ENCODE peak calls at places on chromosomes 6 and 20, in six cellular contexts. One of them, this sample, is unnamed.

GRCh38 chr6:14751645-14752173 is 494.2 kb upstream of the JARID2 start:
- DNase-seq in NCI-H774: no peak
- DNase-seq in neural progenitor cell: no peak
- DNase-seq in NCI-H526: peak; percentile 54
- DNase-seq in stimulated activated naive CD8-positive, alpha-beta T cell treated with anti-CD3 and anti-CD28 coated beads, Interleukin-15, Interleukin-2, amounts not matched to agents 100 U/mL and 50 U/mL, for 24 hours: no peak
- DNase-seq in hypothalamus: no peak
- DNase-seq in this sample: no peak

GRCh38 chr6:142568857-142569597 is 267.2 kb downstream of the ADGRG6 start:
- DNase-seq in NCI-H774: no peak
- DNase-seq in neural progenitor cell: no peak
- DNase-seq in NCI-H526: no peak
- DNase-seq in stimulated activated naive CD8-positive, alpha-beta T cell treated with anti-CD3 and anti-CD28 coated beads, Interleukin-15, Interleukin-2, amounts not matched to agents 100 U/mL and 50 U/mL, for 24 hours: no peak
- DNase-seq in hypothalamus: no peak
- DNase-seq in this sample: no peak

GRCh38 chr6:74447013-74447412 is 751.0 kb downstream of the CD109 start:
- DNase-seq in NCI-H774: no peak
- DNase-seq in neural progenitor cell: no peak
- DNase-seq in NCI-H526: no peak
- DNase-seq in stimulated activated naive CD8-positive, alpha-beta T cell treated with anti-CD3 and anti-CD28 coated beads, Interleukin-15, Interleukin-2, amounts not matched to agents 100 U/mL and 50 U/mL, for 24 hours: no peak
- DNase-seq in hypothalamus: no peak
- DNase-seq in this sample: peak; percentile 13

GRCh38 chr6:83708546-83708969 is 343 bp downstream of the SNAP91 start:
- DNase-seq in NCI-H774: no peak
- DNase-seq in neural progenitor cell: peak; percentile 73
- DNase-seq in NCI-H526: peak; percentile 75
- DNase-seq in stimulated activated naive CD8-positive, alpha-beta T cell treated with anti-CD3 and anti-CD28 coated beads, Interleukin-15, Interleukin-2, amounts not matched to agents 100 U/mL and 50 U/mL, for 24 hours: no peak
- DNase-seq in hypothalamus: peak; percentile 70
- DNase-seq in this sample: peak; percentile 4

GRCh38 chr6:44486002-44486421 is 98.5 kb downstream of the CDC5L start:
- DNase-seq in NCI-H774: no peak
- DNase-seq in neural progenitor cell: peak; percentile 57
- DNase-seq in NCI-H526: no peak
- DNase-seq in stimulated activated naive CD8-positive, alpha-beta T cell treated with anti-CD3 and anti-CD28 coated beads, Interleukin-15, Interleukin-2, amounts not matched to agents 100 U/mL and 50 U/mL, for 24 hours: no peak
- DNase-seq in hypothalamus: no peak
- DNase-seq in this sample: no peak

GRCh38 chr6:43242908-43243648 is at the start of gene TTBK1:
- DNase-seq in NCI-H774: no peak
- DNase-seq in neural progenitor cell: peak; percentile 65
- DNase-seq in NCI-H526: peak; percentile 37
- DNase-seq in stimulated activated naive CD8-positive, alpha-beta T cell treated with anti-CD3 and anti-CD28 coated beads, Interleukin-15, Interleukin-2, amounts not matched to agents 100 U/mL and 50 U/mL, for 24 hours: peak; percentile 39
- DNase-seq in hypothalamus: peak; percentile 8
- DNase-seq in this sample: no peak

GRCh38 chr6:127182501-127182900 is 64.0 kb downstream of the RSPO3 start:
- DNase-seq in NCI-H774: no peak
- DNase-seq in neural progenitor cell: no peak
- DNase-seq in NCI-H526: no peak
- DNase-seq in stimulated activated naive CD8-positive, alpha-beta T cell treated with anti-CD3 and anti-CD28 coated beads, Interleukin-15, Interleukin-2, amounts not matched to agents 100 U/mL and 50 U/mL, for 24 hours: no peak
- DNase-seq in hypothalamus: no peak
- DNase-seq in this sample: no peak

GRCh38 chr20:31822421-31823330 is 3.5 kb downstream of the MYLK2 start:
- DNase-seq in NCI-H774: peak; percentile 60
- DNase-seq in neural progenitor cell: peak; percentile 89
- DNase-seq in NCI-H526: peak; percentile 94
- DNase-seq in stimulated activated naive CD8-positive, alpha-beta T cell treated with anti-CD3 and anti-CD28 coated beads, Interleukin-15, Interleukin-2, amounts not matched to agents 100 U/mL and 50 U/mL, for 24 hours: peak; percentile 80
- DNase-seq in hypothalamus: peak; percentile 52
- DNase-seq in this sample: peak; percentile 86

GRCh38 chr20:32524871-32525501 is 60.1 kb downstream of the NOL4L start:
- DNase-seq in NCI-H774: peak; percentile 39
- DNase-seq in neural progenitor cell: no peak
- DNase-seq in NCI-H526: no peak
- DNase-seq in stimulated activated naive CD8-positive, alpha-beta T cell treated with anti-CD3 and anti-CD28 coated beads, Interleukin-15, Interleukin-2, amounts not matched to agents 100 U/mL and 50 U/mL, for 24 hours: no peak
- DNase-seq in hypothalamus: peak; percentile 46
- DNase-seq in this sample: no peak

GRCh38 chr6:140193269-140193668 is 818.8 kb upstream of the CITED2 start:
- DNase-seq in NCI-H774: no peak
- DNase-seq in neural progenitor cell: no peak
- DNase-seq in NCI-H526: no peak
- DNase-seq in stimulated activated naive CD8-positive, alpha-beta T cell treated with anti-CD3 and anti-CD28 coated beads, Interleukin-15, Interleukin-2, amounts not matched to agents 100 U/mL and 50 U/mL, for 24 hours: no peak
- DNase-seq in hypothalamus: no peak
- DNase-seq in this sample: no peak

GRCh38 chr20:48717095-48717958 is 110.5 kb downstream of the PREX1 start:
- DNase-seq in NCI-H774: no peak
- DNase-seq in neural progenitor cell: no peak
- DNase-seq in NCI-H526: peak; percentile 93
- DNase-seq in stimulated activated naive CD8-positive, alpha-beta T cell treated with anti-CD3 and anti-CD28 coated beads, Interleukin-15, Interleukin-2, amounts not matched to agents 100 U/mL and 50 U/mL, for 24 hours: no peak
- DNase-seq in hypothalamus: no peak
- DNase-seq in this sample: no peak

GRCh38 chr6:140105857-140106256 is 731.4 kb upstream of the CITED2 start:
- DNase-seq in NCI-H774: no peak
- DNase-seq in neural progenitor cell: peak; percentile 55
- DNase-seq in NCI-H526: peak; percentile 39
- DNase-seq in stimulated activated naive CD8-positive, alpha-beta T cell treated with anti-CD3 and anti-CD28 coated beads, Interleukin-15, Interleukin-2, amounts not matched to agents 100 U/mL and 50 U/mL, for 24 hours: no peak
- DNase-seq in hypothalamus: no peak
- DNase-seq in this sample: no peak

GRCh38 chr6:11779308-11780096 is 899 bp upstream of the ADTRP start:
- DNase-seq in NCI-H774: no peak
- DNase-seq in neural progenitor cell: peak; percentile 28
- DNase-seq in NCI-H526: peak; percentile 56
- DNase-seq in stimulated activated naive CD8-positive, alpha-beta T cell treated with anti-CD3 and anti-CD28 coated beads, Interleukin-15, Interleukin-2, amounts not matched to agents 100 U/mL and 50 U/mL, for 24 hours: no peak
- DNase-seq in hypothalamus: no peak
- DNase-seq in this sample: no peak

GRCh38 chr20:1803216-1804128 is 91.7 kb upstream of the SIRPA start:
- DNase-seq in NCI-H774: no peak
- DNase-seq in neural progenitor cell: peak; percentile 93
- DNase-seq in NCI-H526: peak; percentile 92
- DNase-seq in stimulated activated naive CD8-positive, alpha-beta T cell treated with anti-CD3 and anti-CD28 coated beads, Interleukin-15, Interleukin-2, amounts not matched to agents 100 U/mL and 50 U/mL, for 24 hours: peak; percentile 40
- DNase-seq in hypothalamus: peak; percentile 42
- DNase-seq in this sample: no peak

GRCh38 chr6:27237089-27237723 is 10.3 kb upstream of the PRSS16 start:
- DNase-seq in NCI-H774: peak; percentile 53
- DNase-seq in neural progenitor cell: peak; percentile 59
- DNase-seq in NCI-H526: no peak
- DNase-seq in stimulated activated naive CD8-positive, alpha-beta T cell treated with anti-CD3 and anti-CD28 coated beads, Interleukin-15, Interleukin-2, amounts not matched to agents 100 U/mL and 50 U/mL, for 24 hours: peak; percentile 72
- DNase-seq in hypothalamus: no peak
- DNase-seq in this sample: no peak

GRCh38 chr6:134706153-134706552 is 243.7 kb downstream of the ALDH8A1 start:
- DNase-seq in NCI-H774: no peak
- DNase-seq in neural progenitor cell: peak; percentile 25
- DNase-seq in NCI-H526: no peak
- DNase-seq in stimulated activated naive CD8-positive, alpha-beta T cell treated with anti-CD3 and anti-CD28 coated beads, Interleukin-15, Interleukin-2, amounts not matched to agents 100 U/mL and 50 U/mL, for 24 hours: no peak
- DNase-seq in hypothalamus: no peak
- DNase-seq in this sample: no peak

GRCh38 chr6:35438378-35438777 is 13.8 kb upstream of the FANCE start:
- DNase-seq in NCI-H774: no peak
- DNase-seq in neural progenitor cell: no peak
- DNase-seq in NCI-H526: no peak
- DNase-seq in stimulated activated naive CD8-positive, alpha-beta T cell treated with anti-CD3 and anti-CD28 coated beads, Interleukin-15, Interleukin-2, amounts not matched to agents 100 U/mL and 50 U/mL, for 24 hours: no peak
- DNase-seq in hypothalamus: no peak
- DNase-seq in this sample: no peak

GRCh38 chr20:8095648-8096572 is 36.2 kb upstream of the PLCB1 start:
- DNase-seq in NCI-H774: no peak
- DNase-seq in neural progenitor cell: no peak
- DNase-seq in NCI-H526: no peak
- DNase-seq in stimulated activated naive CD8-positive, alpha-beta T cell treated with anti-CD3 and anti-CD28 coated beads, Interleukin-15, Interleukin-2, amounts not matched to agents 100 U/mL and 50 U/mL, for 24 hours: no peak
- DNase-seq in hypothalamus: no peak
- DNase-seq in this sample: no peak

GRCh38 chr20:25991756-25992130 is 295.1 kb upstream of the ZNF337 start:
- DNase-seq in NCI-H774: no peak
- DNase-seq in neural progenitor cell: no peak
- DNase-seq in NCI-H526: no peak
- DNase-seq in stimulated activated naive CD8-positive, alpha-beta T cell treated with anti-CD3 and anti-CD28 coated beads, Interleukin-15, Interleukin-2, amounts not matched to agents 100 U/mL and 50 U/mL, for 24 hours: no peak
- DNase-seq in hypothalamus: no peak
- DNase-seq in this sample: no peak

GRCh38 chr20:62637110-62637509 is 5.2 kb upstream of the SLCO4A1 start:
- DNase-seq in NCI-H774: no peak
- DNase-seq in neural progenitor cell: no peak
- DNase-seq in NCI-H526: no peak
- DNase-seq in stimulated activated naive CD8-positive, alpha-beta T cell treated with anti-CD3 and anti-CD28 coated beads, Interleukin-15, Interleukin-2, amounts not matched to agents 100 U/mL and 50 U/mL, for 24 hours: no peak
- DNase-seq in hypothalamus: no peak
- DNase-seq in this sample: no peak

GRCh38 chr6:26029857-26030653 is 57.2 kb upstream of the HFE start:
- DNase-seq in NCI-H774: no peak
- DNase-seq in neural progenitor cell: no peak
- DNase-seq in NCI-H526: peak; percentile 26
- DNase-seq in stimulated activated naive CD8-positive, alpha-beta T cell treated with anti-CD3 and anti-CD28 coated beads, Interleukin-15, Interleukin-2, amounts not matched to agents 100 U/mL and 50 U/mL, for 24 hours: no peak
- DNase-seq in hypothalamus: no peak
- DNase-seq in this sample: no peak

GRCh38 chr20:45957021-45957941 is 14.7 kb downstream of the ZNF335 start:
- DNase-seq in NCI-H774: no peak
- DNase-seq in neural progenitor cell: no peak
- DNase-seq in NCI-H526: no peak
- DNase-seq in stimulated activated naive CD8-positive, alpha-beta T cell treated with anti-CD3 and anti-CD28 coated beads, Interleukin-15, Interleukin-2, amounts not matched to agents 100 U/mL and 50 U/mL, for 24 hours: no peak
- DNase-seq in hypothalamus: no peak
- DNase-seq in this sample: no peak

GRCh38 chr20:3973705-3974104 is 41.7 kb downstream of the RNF24 start:
- DNase-seq in NCI-H774: no peak
- DNase-seq in neural progenitor cell: no peak
- DNase-seq in NCI-H526: no peak
- DNase-seq in stimulated activated naive CD8-positive, alpha-beta T cell treated with anti-CD3 and anti-CD28 coated beads, Interleukin-15, Interleukin-2, amounts not matched to agents 100 U/mL and 50 U/mL, for 24 hours: no peak
- DNase-seq in hypothalamus: no peak
- DNase-seq in this sample: no peak

GRCh38 chr6:116695398-116695797 is 14.4 kb downstream of the KPNA5 start:
- DNase-seq in NCI-H774: no peak
- DNase-seq in neural progenitor cell: no peak
- DNase-seq in NCI-H526: no peak
- DNase-seq in stimulated activated naive CD8-positive, alpha-beta T cell treated with anti-CD3 and anti-CD28 coated beads, Interleukin-15, Interleukin-2, amounts not matched to agents 100 U/mL and 50 U/mL, for 24 hours: no peak
- DNase-seq in hypothalamus: no peak
- DNase-seq in this sample: no peak

GRCh38 chr6:33116881-33117711 is 41.3 kb downstream of the HLA-DPB1 start:
- DNase-seq in NCI-H774: no peak
- DNase-seq in neural progenitor cell: peak; percentile 72
- DNase-seq in NCI-H526: peak; percentile 94
- DNase-seq in stimulated activated naive CD8-positive, alpha-beta T cell treated with anti-CD3 and anti-CD28 coated beads, Interleukin-15, Interleukin-2, amounts not matched to agents 100 U/mL and 50 U/mL, for 24 hours: peak; percentile 14
- DNase-seq in hypothalamus: no peak
- DNase-seq in this sample: no peak

GRCh38 chr20:36117638-36118037 is 36.9 kb upstream of the EPB41L1 start:
- DNase-seq in NCI-H774: no peak
- DNase-seq in neural progenitor cell: no peak
- DNase-seq in NCI-H526: no peak
- DNase-seq in stimulated activated naive CD8-positive, alpha-beta T cell treated with anti-CD3 and anti-CD28 coated beads, Interleukin-15, Interleukin-2, amounts not matched to agents 100 U/mL and 50 U/mL, for 24 hours: no peak
- DNase-seq in hypothalamus: no peak
- DNase-seq in this sample: no peak

GRCh38 chr6:87700729-87701675 is 1.0 kb downstream of the AKIRIN2 start:
- DNase-seq in NCI-H774: peak; percentile 61
- DNase-seq in neural progenitor cell: peak; percentile 55
- DNase-seq in NCI-H526: peak; percentile 56
- DNase-seq in stimulated activated naive CD8-positive, alpha-beta T cell treated with anti-CD3 and anti-CD28 coated beads, Interleukin-15, Interleukin-2, amounts not matched to agents 100 U/mL and 50 U/mL, for 24 hours: peak; percentile 38
- DNase-seq in hypothalamus: no peak
- DNase-seq in this sample: peak; percentile 60

GRCh38 chr20:14664101-14664500 is 326.7 kb upstream of the FLRT3 start:
- DNase-seq in NCI-H774: no peak
- DNase-seq in neural progenitor cell: no peak
- DNase-seq in NCI-H526: no peak
- DNase-seq in stimulated activated naive CD8-positive, alpha-beta T cell treated with anti-CD3 and anti-CD28 coated beads, Interleukin-15, Interleukin-2, amounts not matched to agents 100 U/mL and 50 U/mL, for 24 hours: no peak
- DNase-seq in hypothalamus: no peak
- DNase-seq in this sample: no peak

GRCh38 chr6:150343434-150343833 is 25.4 kb upstream of the IYD start:
- DNase-seq in NCI-H774: no peak
- DNase-seq in neural progenitor cell: no peak
- DNase-seq in NCI-H526: no peak
- DNase-seq in stimulated activated naive CD8-positive, alpha-beta T cell treated with anti-CD3 and anti-CD28 coated beads, Interleukin-15, Interleukin-2, amounts not matched to agents 100 U/mL and 50 U/mL, for 24 hours: no peak
- DNase-seq in hypothalamus: no peak
- DNase-seq in this sample: no peak

GRCh38 chr6:43461936-43462335 is 6.6 kb upstream of the DLK2 start:
- DNase-seq in NCI-H774: no peak
- DNase-seq in neural progenitor cell: no peak
- DNase-seq in NCI-H526: no peak
- DNase-seq in stimulated activated naive CD8-positive, alpha-beta T cell treated with anti-CD3 and anti-CD28 coated beads, Interleukin-15, Interleukin-2, amounts not matched to agents 100 U/mL and 50 U/mL, for 24 hours: no peak
- DNase-seq in hypothalamus: no peak
- DNase-seq in this sample: no peak

GRCh38 chr6:160391419-160392116 is 43.4 kb downstream of the SLC22A3 start:
- DNase-seq in NCI-H774: no peak
- DNase-seq in neural progenitor cell: no peak
- DNase-seq in NCI-H526: no peak
- DNase-seq in stimulated activated naive CD8-positive, alpha-beta T cell treated with anti-CD3 and anti-CD28 coated beads, Interleukin-15, Interleukin-2, amounts not matched to agents 100 U/mL and 50 U/mL, for 24 hours: no peak
- DNase-seq in hypothalamus: no peak
- DNase-seq in this sample: no peak

GRCh38 chr20:3614509-3614908 is 48.7 kb downstream of the GFRA4 start:
- DNase-seq in NCI-H774: no peak
- DNase-seq in neural progenitor cell: no peak
- DNase-seq in NCI-H526: no peak
- DNase-seq in stimulated activated naive CD8-positive, alpha-beta T cell treated with anti-CD3 and anti-CD28 coated beads, Interleukin-15, Interleukin-2, amounts not matched to agents 100 U/mL and 50 U/mL, for 24 hours: no peak
- DNase-seq in hypothalamus: no peak
- DNase-seq in this sample: no peak

GRCh38 chr6:31692886-31693285 is 10.2 kb downstream of the ABHD16A start:
- DNase-seq in NCI-H774: no peak
- DNase-seq in neural progenitor cell: no peak
- DNase-seq in NCI-H526: no peak
- DNase-seq in stimulated activated naive CD8-positive, alpha-beta T cell treated with anti-CD3 and anti-CD28 coated beads, Interleukin-15, Interleukin-2, amounts not matched to agents 100 U/mL and 50 U/mL, for 24 hours: no peak
- DNase-seq in hypothalamus: no peak
- DNase-seq in this sample: no peak

GRCh38 chr6:40164345-40164755 is 230.1 kb upstream of the MOCS1 start:
- DNase-seq in NCI-H774: peak; percentile 20
- DNase-seq in neural progenitor cell: no peak
- DNase-seq in NCI-H526: no peak
- DNase-seq in stimulated activated naive CD8-positive, alpha-beta T cell treated with anti-CD3 and anti-CD28 coated beads, Interleukin-15, Interleukin-2, amounts not matched to agents 100 U/mL and 50 U/mL, for 24 hours: no peak
- DNase-seq in hypothalamus: no peak
- DNase-seq in this sample: peak; percentile 12

This sample was measured in HTR-8/SVneo.